ENCODE peak calls at places on chromosomes 4 and X, in six cellular contexts. One of them, this sample, is unnamed.

GRCh38 chr4:112908511-112908910 is 140.9 kb upstream of the ANK2 start:
- DNase-seq in GM12865: no peak
- DNase-seq in CD8-positive, alpha-beta memory T cell: no peak
- DNase-seq in esophagus muscularis mucosa: no peak
- DNase-seq in activated T-cell treated with anti-CD3 and anti-CD28 coated beads, Interleukin-2, amount 50 U/mL, for 4 hours: no peak
- DNase-seq in NCI-H69: peak
- DNase-seq in this sample: peak

GRCh38 chr4:73252001-73252400 is 6.6 kb downstream of the ANKRD17 start:
- DNase-seq in activated T-cell treated with anti-CD3 and anti-CD28 coated beads, Interleukin-2, amount 50 U/mL, for 4 hours: no peak
- DNase-seq in NCI-H69: no peak
- DNase-seq in CD8-positive, alpha-beta memory T cell: no peak
- DNase-seq in esophagus muscularis mucosa: no peak
- DNase-seq in GM12865: no peak
- DNase-seq in this sample: no peak

GRCh38 chrX:65752294-65752693 is 84.8 kb downstream of the MSN start:
- DNase-seq in CD8-positive, alpha-beta memory T cell: no peak
- DNase-seq in NCI-H69: no peak
- DNase-seq in activated T-cell treated with anti-CD3 and anti-CD28 coated beads, Interleukin-2, amount 50 U/mL, for 4 hours: no peak
- DNase-seq in GM12865: peak
- DNase-seq in esophagus muscularis mucosa: no peak
- DNase-seq in this sample: no peak

GRCh38 chrX:78619829-78620228 is 39.3 kb downstream of the RTL3 start:
- DNase-seq in activated T-cell treated with anti-CD3 and anti-CD28 coated beads, Interleukin-2, amount 50 U/mL, for 4 hours: no peak
- DNase-seq in esophagus muscularis mucosa: no peak
- DNase-seq in CD8-positive, alpha-beta memory T cell: no peak
- DNase-seq in NCI-H69: no peak
- DNase-seq in GM12865: no peak
- DNase-seq in this sample: no peak

GRCh38 chr4:56690393-56690971 is 9.4 kb upstream of the HOPX start:
- DNase-seq in activated T-cell treated with anti-CD3 and anti-CD28 coated beads, Interleukin-2, amount 50 U/mL, for 4 hours: no peak
- DNase-seq in CD8-positive, alpha-beta memory T cell: no peak
- DNase-seq in esophagus muscularis mucosa: no peak
- DNase-seq in GM12865: no peak
- DNase-seq in NCI-H69: no peak
- DNase-seq in this sample: no peak

GRCh38 chr4:15765910-15766703 is 12.0 kb upstream of the CD38 start:
- DNase-seq in CD8-positive, alpha-beta memory T cell: peak
- DNase-seq in activated T-cell treated with anti-CD3 and anti-CD28 coated beads, Interleukin-2, amount 50 U/mL, for 4 hours: no peak
- DNase-seq in GM12865: peak
- DNase-seq in esophagus muscularis mucosa: no peak
- DNase-seq in NCI-H69: no peak
- DNase-seq in this sample: no peak

GRCh38 chr4:35364321-35364870 is 879.9 kb downstream of the ARAP2 start:
- DNase-seq in esophagus muscularis mucosa: no peak
- DNase-seq in GM12865: no peak
- DNase-seq in NCI-H69: peak
- DNase-seq in CD8-positive, alpha-beta memory T cell: no peak
- DNase-seq in activated T-cell treated with anti-CD3 and anti-CD28 coated beads, Interleukin-2, amount 50 U/mL, for 4 hours: no peak
- DNase-seq in this sample: no peak

GRCh38 chrX:132708529-132708928 is 219.7 kb upstream of the MBNL3 start:
- DNase-seq in CD8-positive, alpha-beta memory T cell: no peak
- DNase-seq in activated T-cell treated with anti-CD3 and anti-CD28 coated beads, Interleukin-2, amount 50 U/mL, for 4 hours: no peak
- DNase-seq in esophagus muscularis mucosa: no peak
- DNase-seq in NCI-H69: no peak
- DNase-seq in GM12865: no peak
- DNase-seq in this sample: no peak

GRCh38 chr4:4386296-4386735 is 586 bp upstream of the NSG1 start:
- DNase-seq in CD8-positive, alpha-beta memory T cell: peak
- DNase-seq in NCI-H69: peak
- DNase-seq in esophagus muscularis mucosa: no peak
- DNase-seq in activated T-cell treated with anti-CD3 and anti-CD28 coated beads, Interleukin-2, amount 50 U/mL, for 4 hours: no peak
- DNase-seq in GM12865: no peak
- DNase-seq in this sample: peak

GRCh38 chrX:16212436-16212835 is 45.2 kb downstream of the MAGEB17 start:
- DNase-seq in CD8-positive, alpha-beta memory T cell: no peak
- DNase-seq in NCI-H69: no peak
- DNase-seq in esophagus muscularis mucosa: no peak
- DNase-seq in GM12865: peak
- DNase-seq in activated T-cell treated with anti-CD3 and anti-CD28 coated beads, Interleukin-2, amount 50 U/mL, for 4 hours: no peak
- DNase-seq in this sample: peak

GRCh38 chr4:94588900-94589693 is 137.4 kb downstream of the PDLIM5 start:
- DNase-seq in NCI-H69: no peak
- DNase-seq in GM12865: no peak
- DNase-seq in esophagus muscularis mucosa: no peak
- DNase-seq in CD8-positive, alpha-beta memory T cell: no peak
- DNase-seq in activated T-cell treated with anti-CD3 and anti-CD28 coated beads, Interleukin-2, amount 50 U/mL, for 4 hours: no peak
- DNase-seq in this sample: no peak

GRCh38 chr4:17033256-17034245 is 135.1 kb upstream of the LDB2 start:
- DNase-seq in NCI-H69: no peak
- DNase-seq in activated T-cell treated with anti-CD3 and anti-CD28 coated beads, Interleukin-2, amount 50 U/mL, for 4 hours: no peak
- DNase-seq in esophagus muscularis mucosa: peak
- DNase-seq in GM12865: no peak
- DNase-seq in CD8-positive, alpha-beta memory T cell: no peak
- DNase-seq in this sample: no peak

This sample was measured in DMS53.